ENCODE peak calls at places on chromosomes 1 and 21, in eight cellular contexts. One of them, this sample, is unnamed.

GRCh38 chr21:46095814-46096595 is 1.9 kb upstream of the COL6A2 start:
- DNase-seq in tibial nerve: no peak
- DNase-seq in ovary: peak; percentile 21
- DNase-seq in upper lobe of left lung: no peak
- DNase-seq in suprapubic skin: no peak
- DNase-seq in A549: no peak
- DNase-seq in esophagus muscularis mucosa: no peak
- DNase-seq in K562: no peak
- DNase-seq in this sample: no peak

GRCh38 chr1:211735208-211736170 is 60.1 kb upstream of the NEK2 start:
- DNase-seq in tibial nerve: peak; percentile 9
- DNase-seq in ovary: peak; percentile 53
- DNase-seq in upper lobe of left lung: no peak
- DNase-seq in suprapubic skin: peak; percentile 62
- DNase-seq in A549: peak; percentile 95
- DNase-seq in esophagus muscularis mucosa: no peak
- DNase-seq in K562: peak; percentile 72
- DNase-seq in this sample: peak; percentile 17

GRCh38 chr1:186008920-186009737 is 274.9 kb downstream of the HMCN1 start:
- DNase-seq in tibial nerve: no peak
- DNase-seq in ovary: no peak
- DNase-seq in upper lobe of left lung: no peak
- DNase-seq in suprapubic skin: no peak
- DNase-seq in A549: no peak
- DNase-seq in esophagus muscularis mucosa: no peak
- DNase-seq in K562: no peak
- DNase-seq in this sample: no peak

GRCh38 chr1:100604372-100604771 is 66.4 kb downstream of the GPR88 start:
- DNase-seq in tibial nerve: no peak
- DNase-seq in ovary: no peak
- DNase-seq in upper lobe of left lung: no peak
- DNase-seq in suprapubic skin: no peak
- DNase-seq in A549: no peak
- DNase-seq in esophagus muscularis mucosa: no peak
- DNase-seq in K562: no peak
- DNase-seq in this sample: no peak

GRCh38 chr21:44986471-44987291 is 46.9 kb downstream of the SLX9 start:
- DNase-seq in tibial nerve: no peak
- DNase-seq in ovary: peak; percentile 25
- DNase-seq in upper lobe of left lung: peak; percentile 76
- DNase-seq in suprapubic skin: peak; percentile 63
- DNase-seq in A549: no peak
- DNase-seq in esophagus muscularis mucosa: no peak
- DNase-seq in K562: no peak
- DNase-seq in this sample: no peak

GRCh38 chr1:11990303-11991032 is 10.2 kb downstream of the MFN2 start:
- DNase-seq in tibial nerve: no peak
- DNase-seq in ovary: no peak
- DNase-seq in upper lobe of left lung: no peak
- DNase-seq in suprapubic skin: no peak
- DNase-seq in A549: no peak
- DNase-seq in esophagus muscularis mucosa: no peak
- DNase-seq in K562: no peak
- DNase-seq in this sample: no peak

GRCh38 chr1:176055398-176055797 is 151.7 kb downstream of the COP1 start:
- DNase-seq in tibial nerve: no peak
- DNase-seq in ovary: no peak
- DNase-seq in upper lobe of left lung: no peak
- DNase-seq in suprapubic skin: no peak
- DNase-seq in A549: no peak
- DNase-seq in esophagus muscularis mucosa: no peak
- DNase-seq in K562: no peak
- DNase-seq in this sample: no peak

GRCh38 chr1:111798580-111798979 is 42.9 kb downstream of the DDX20 start:
- DNase-seq in tibial nerve: no peak
- DNase-seq in ovary: no peak
- DNase-seq in upper lobe of left lung: no peak
- DNase-seq in suprapubic skin: no peak
- DNase-seq in A549: no peak
- DNase-seq in esophagus muscularis mucosa: no peak
- DNase-seq in K562: no peak
- DNase-seq in this sample: no peak

GRCh38 chr1:237938553-237938952 is 47.8 kb upstream of the ZP4 start:
- DNase-seq in tibial nerve: no peak
- DNase-seq in ovary: no peak
- DNase-seq in upper lobe of left lung: no peak
- DNase-seq in suprapubic skin: no peak
- DNase-seq in A549: peak; percentile 28
- DNase-seq in esophagus muscularis mucosa: no peak
- DNase-seq in K562: peak; percentile 39
- DNase-seq in this sample: peak; percentile 11

GRCh38 chr1:244302889-244303609 is 148.7 kb downstream of the ADSS2 start:
- DNase-seq in tibial nerve: no peak
- DNase-seq in ovary: peak; percentile 54
- DNase-seq in upper lobe of left lung: peak; percentile 64
- DNase-seq in suprapubic skin: no peak
- DNase-seq in A549: peak; percentile 89
- DNase-seq in esophagus muscularis mucosa: no peak
- DNase-seq in K562: peak; percentile 97
- DNase-seq in this sample: peak; percentile 50

GRCh38 chr21:39182016-39182415 is 1.2 kb downstream of the PSMG1 start:
- DNase-seq in tibial nerve: no peak
- DNase-seq in ovary: no peak
- DNase-seq in upper lobe of left lung: no peak
- DNase-seq in suprapubic skin: no peak
- DNase-seq in A549: no peak
- DNase-seq in esophagus muscularis mucosa: no peak
- DNase-seq in K562: peak; percentile 42
- DNase-seq in this sample: no peak

GRCh38 chr1:42747125-42747524 is 7.1 kb upstream of the CLDN19 start:
- DNase-seq in tibial nerve: no peak
- DNase-seq in ovary: peak; percentile 42
- DNase-seq in upper lobe of left lung: peak; percentile 82
- DNase-seq in suprapubic skin: peak; percentile 62
- DNase-seq in A549: no peak
- DNase-seq in esophagus muscularis mucosa: no peak
- DNase-seq in K562: peak; percentile 43
- DNase-seq in this sample: peak; percentile 54

GRCh38 chr1:226355679-226356583 is 47.0 kb upstream of the LIN9 start:
- DNase-seq in tibial nerve: no peak
- DNase-seq in ovary: no peak
- DNase-seq in upper lobe of left lung: no peak
- DNase-seq in suprapubic skin: no peak
- DNase-seq in A549: no peak
- DNase-seq in esophagus muscularis mucosa: no peak
- DNase-seq in K562: no peak
- DNase-seq in this sample: peak; percentile 42

GRCh38 chr1:203169770-203170520 is 5.7 kb downstream of the MYBPH start:
- DNase-seq in tibial nerve: no peak
- DNase-seq in ovary: no peak
- DNase-seq in upper lobe of left lung: no peak
- DNase-seq in suprapubic skin: no peak
- DNase-seq in A549: no peak
- DNase-seq in esophagus muscularis mucosa: no peak
- DNase-seq in K562: no peak
- DNase-seq in this sample: no peak

GRCh38 chr1:209249280-209249670 is 334.2 kb upstream of the CAMK1G start:
- DNase-seq in tibial nerve: no peak
- DNase-seq in ovary: no peak
- DNase-seq in upper lobe of left lung: no peak
- DNase-seq in suprapubic skin: no peak
- DNase-seq in A549: no peak
- DNase-seq in esophagus muscularis mucosa: peak; percentile 62
- DNase-seq in K562: no peak
- DNase-seq in this sample: no peak

GRCh38 chr1:7145947-7146346 is 360.7 kb downstream of the CAMTA1 start:
- DNase-seq in tibial nerve: no peak
- DNase-seq in ovary: no peak
- DNase-seq in upper lobe of left lung: no peak
- DNase-seq in suprapubic skin: no peak
- DNase-seq in A549: no peak
- DNase-seq in esophagus muscularis mucosa: no peak
- DNase-seq in K562: no peak
- DNase-seq in this sample: no peak

GRCh38 chr1:201898992-201899391 is 10.3 kb downstream of the SHISA4 start:
- DNase-seq in tibial nerve: no peak
- DNase-seq in ovary: no peak
- DNase-seq in upper lobe of left lung: no peak
- DNase-seq in suprapubic skin: no peak
- DNase-seq in A549: no peak
- DNase-seq in esophagus muscularis mucosa: no peak
- DNase-seq in K562: no peak
- DNase-seq in this sample: no peak

GRCh38 chr1:49333946-49334345 is 557.3 kb upstream of the BEND5 start:
- DNase-seq in tibial nerve: no peak
- DNase-seq in ovary: no peak
- DNase-seq in upper lobe of left lung: no peak
- DNase-seq in suprapubic skin: no peak
- DNase-seq in A549: no peak
- DNase-seq in esophagus muscularis mucosa: no peak
- DNase-seq in K562: no peak
- DNase-seq in this sample: no peak

DNA sequence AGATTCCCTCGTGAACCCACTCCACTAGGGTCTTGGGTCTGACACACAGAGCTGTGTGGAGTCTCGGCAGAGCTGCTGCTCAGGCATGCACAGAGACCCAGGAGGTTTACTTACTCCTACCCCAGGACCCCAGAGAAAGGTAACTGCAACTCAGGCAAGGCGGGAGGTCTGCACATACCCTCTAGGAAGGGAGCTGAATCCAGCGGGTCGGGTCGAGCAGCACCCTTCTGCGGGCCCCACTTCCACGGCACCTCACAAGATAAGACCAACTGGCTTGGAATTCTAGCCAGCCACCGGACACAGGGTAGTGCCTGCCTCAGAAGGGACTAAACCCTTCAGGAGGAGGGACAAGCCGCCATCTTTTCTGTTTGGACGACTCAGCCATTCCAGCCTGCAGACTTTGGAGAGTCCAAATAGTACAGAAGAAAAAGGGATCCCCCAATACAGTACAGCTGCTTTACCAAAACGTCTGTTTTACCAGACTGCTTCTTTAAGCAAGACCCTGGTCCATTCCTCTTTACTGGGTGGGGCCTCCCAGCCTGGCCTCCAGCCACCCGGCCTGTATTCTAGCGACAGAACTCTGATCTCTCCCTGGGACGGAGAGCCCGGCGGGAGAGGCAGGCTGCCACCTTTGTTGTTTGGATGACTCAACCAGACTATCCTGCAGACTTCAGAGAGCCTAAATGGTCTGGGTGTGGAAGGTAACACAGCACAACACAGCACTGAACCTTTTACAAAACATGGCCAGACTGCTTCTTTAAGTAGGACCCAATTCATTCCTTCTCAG is 554.6 kb upstream of the BEND5 start:
- DNase-seq in tibial nerve: no peak
- DNase-seq in ovary: no peak
- DNase-seq in upper lobe of left lung: peak; percentile 20
- DNase-seq in suprapubic skin: no peak
- DNase-seq in A549: no peak
- DNase-seq in esophagus muscularis mucosa: no peak
- DNase-seq in K562: no peak
- DNase-seq in this sample: no peak
- TF ChIP-seq EP300 in tibial nerve: no peak
- TF ChIP-seq EP300 in ovary: no peak
- TF ChIP-seq EP300 in upper lobe of left lung: no peak
- TF ChIP-seq EP300 in suprapubic skin: no peak
- TF ChIP-seq EP300 in A549: no peak
- TF ChIP-seq EP300 in esophagus muscularis mucosa: no peak
- TF ChIP-seq EP300 in K562: no peak
- TF ChIP-seq EP300 in this sample: no peak

DNA sequence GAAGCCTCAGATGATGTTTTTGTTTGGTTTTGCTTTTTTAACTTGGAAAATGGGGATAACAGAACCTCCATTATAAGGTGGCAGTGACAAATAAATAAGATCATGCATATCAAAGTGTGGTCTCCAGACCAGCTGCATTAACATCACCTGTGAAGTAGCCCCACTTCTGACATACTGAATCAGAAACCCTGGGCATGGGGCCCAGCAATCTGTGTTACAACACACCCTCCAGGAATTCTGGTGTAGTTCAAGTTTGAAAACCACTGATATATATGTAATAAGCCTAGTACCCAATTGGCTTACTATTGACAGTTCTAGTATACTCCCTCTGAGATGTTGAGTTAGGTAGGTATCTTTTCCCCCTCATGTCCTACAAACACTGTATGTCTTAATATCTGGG is 24.1 kb upstream of the RNF19B start:
- DNase-seq in tibial nerve: no peak
- DNase-seq in ovary: no peak
- DNase-seq in upper lobe of left lung: no peak
- DNase-seq in suprapubic skin: no peak
- DNase-seq in A549: no peak
- DNase-seq in esophagus muscularis mucosa: no peak
- DNase-seq in K562: no peak
- DNase-seq in this sample: no peak
- TF ChIP-seq EP300 in tibial nerve: no peak
- TF ChIP-seq EP300 in ovary: no peak
- TF ChIP-seq EP300 in upper lobe of left lung: no peak
- TF ChIP-seq EP300 in suprapubic skin: no peak
- TF ChIP-seq EP300 in A549: no peak
- TF ChIP-seq EP300 in esophagus muscularis mucosa: no peak
- TF ChIP-seq EP300 in K562: no peak
- TF ChIP-seq EP300 in this sample: no peak

GRCh38 chr1:16727190-16728111 is 12.9 kb upstream of the RNU1-4 start:
- DNase-seq in tibial nerve: peak; percentile 17
- DNase-seq in ovary: peak; percentile 52
- DNase-seq in upper lobe of left lung: peak; percentile 89
- DNase-seq in suprapubic skin: peak; percentile 80
- DNase-seq in A549: peak; percentile 70
- DNase-seq in esophagus muscularis mucosa: peak; percentile 97
- DNase-seq in K562: peak; percentile 58
- DNase-seq in this sample: peak; percentile 14
- TF ChIP-seq EP300 in tibial nerve: no peak
- TF ChIP-seq EP300 in ovary: no peak
- TF ChIP-seq EP300 in upper lobe of left lung: no peak
- TF ChIP-seq EP300 in suprapubic skin: no peak
- TF ChIP-seq EP300 in A549: no peak
- TF ChIP-seq EP300 in esophagus muscularis mucosa: no peak
- TF ChIP-seq EP300 in K562: peak; percentile 14
- TF ChIP-seq EP300 in this sample: no peak

DNA sequence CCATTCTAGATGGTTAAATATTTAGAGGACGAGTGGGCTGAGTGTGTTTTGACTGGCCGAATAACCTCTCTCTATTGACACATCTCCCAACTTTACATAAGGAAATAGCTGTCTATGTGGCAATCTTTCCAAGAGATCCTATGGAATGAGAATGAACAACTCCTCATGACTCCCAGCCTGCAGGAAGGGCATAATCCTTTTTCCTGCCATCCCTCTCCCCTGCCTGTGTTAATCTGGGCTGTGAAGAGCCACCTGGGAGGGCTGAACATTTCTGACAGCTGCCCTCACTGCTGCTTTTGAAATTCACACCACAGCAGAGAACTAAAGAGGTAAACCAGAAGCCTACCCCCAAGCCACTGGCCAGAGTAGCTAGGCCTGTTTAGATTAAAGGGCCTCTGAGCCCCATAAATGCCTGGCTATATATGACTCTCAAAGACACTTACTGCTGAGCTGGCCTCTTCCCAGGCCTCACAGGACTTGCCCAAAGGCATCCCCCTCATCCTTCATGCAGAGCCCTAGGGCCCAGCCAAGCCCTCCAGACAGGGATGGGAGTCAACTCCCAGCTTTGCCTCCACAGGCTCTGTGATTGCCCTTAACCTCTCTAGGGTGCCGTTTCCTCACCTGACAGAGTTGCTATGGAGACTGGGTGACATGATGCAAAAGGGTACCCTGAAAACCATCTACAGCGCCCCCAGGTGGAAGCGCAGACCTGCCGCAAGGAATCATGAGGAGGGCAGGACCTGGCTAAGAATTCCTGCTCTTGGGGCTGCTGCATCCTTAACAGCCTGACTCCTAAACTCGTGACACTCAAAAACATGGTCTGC is 42.0 kb upstream of the LDLRAP1 start:
- DNase-seq in tibial nerve: no peak
- DNase-seq in ovary: no peak
- DNase-seq in upper lobe of left lung: no peak
- DNase-seq in suprapubic skin: no peak
- DNase-seq in A549: peak; percentile 41
- DNase-seq in esophagus muscularis mucosa: no peak
- DNase-seq in K562: peak; percentile 39
- DNase-seq in this sample: peak; percentile 16
- TF ChIP-seq EP300 in tibial nerve: no peak
- TF ChIP-seq EP300 in ovary: no peak
- TF ChIP-seq EP300 in upper lobe of left lung: no peak
- TF ChIP-seq EP300 in suprapubic skin: no peak
- TF ChIP-seq EP300 in A549: no peak
- TF ChIP-seq EP300 in esophagus muscularis mucosa: no peak
- TF ChIP-seq EP300 in K562: no peak
- TF ChIP-seq EP300 in this sample: no peak